ENCODE peak calls at places on chromosome 14, in seven cellular contexts. U is fibroblast of lung, L is IMR-90, H is HCT116, F is PC-9, Z is OCI-LY7, M is PC-3. S is an unnamed sample.

GRCh38 chr14:34794217-34794616 is 79.8 kb upstream of the CFL2 start:
- DNase-seq in U (peak; percentile 18), L (no peak), H (no peak), F (no peak), Z (no peak), M (no peak), S (no peak)

GRCh38 chr14:65001758-65002157 is 15.1 kb downstream of the FNTB start:
- DNase-seq in U (peak; percentile 51), L (no peak), H (no peak), F (no peak), Z (no peak), M (no peak), S (no peak)

GRCh38 chr14:104724407-104724980 is 465 bp downstream of the ADSS1 start:
- DNase-seq in U (no peak), L (no peak), H (no peak), F (peak; percentile 32), Z (no peak), M (no peak), S (no peak)

GRCh38 chr14:37874429-37875109 is 279.1 kb downstream of the TTC6 start:
- DNase-seq in U (peak; percentile 25), L (peak; percentile 48), H (peak; percentile 57), F (peak; percentile 76), Z (peak; percentile 76), M (peak; percentile 92), S (peak; percentile 15)

GRCh38 chr14:82655770-82656169 is 1122.1 kb upstream of the SEL1L start:
- DNase-seq in U (no peak), L (no peak), H (no peak), F (no peak), Z (no peak), M (no peak), S (no peak)

GRCh38 chr14:50342211-50343080 is 30.3 kb downstream of the DMAC2L start:
- DNase-seq in U (peak; percentile 83), L (peak; percentile 71), H (no peak), F (peak; percentile 21), Z (no peak), M (peak; percentile 86), S (no peak)

GRCh38 chr14:104283197-104284106 is 145.1 kb downstream of the KIF26A start:
- DNase-seq in U (no peak), L (no peak), H (no peak), F (no peak), Z (no peak), M (no peak), S (no peak)

GRCh38 chr14:105108516-105108864 is 43.3 kb upstream of the GPR132 start:
- DNase-seq in U (no peak), L (no peak), H (no peak), F (no peak), Z (no peak), M (no peak), S (no peak)

GRCh38 chr14:54568821-54569591 is 2.1 kb downstream of the SAMD4A start:
- DNase-seq in U (peak; percentile 45), L (peak; percentile 59), H (no peak), F (no peak), Z (no peak), M (peak; percentile 53), S (no peak)

GRCh38 chr14:38145142-38145541 is 62.6 kb upstream of the SSTR1 start:
- DNase-seq in U (no peak), L (no peak), H (no peak), F (no peak), Z (no peak), M (no peak), S (peak; percentile 32)

GRCh38 chr14:36524874-36525745 is 5.1 kb upstream of the NKX2-1 start:
- DNase-seq in U (no peak), L (no peak), H (peak; percentile 65), F (peak; percentile 58), Z (no peak), M (peak; percentile 62), S (peak; percentile 1)

GRCh38 chr14:71803539-71804260 is 128.5 kb upstream of the RGS6 start:
- DNase-seq in U (peak; percentile 84), L (peak; percentile 68), H (peak; percentile 88), F (peak; percentile 2), Z (peak; percentile 34), M (peak; percentile 92), S (peak; percentile 4)

GRCh38 chr14:61561657-61562276 is 133.5 kb upstream of the HIF1A start:
- DNase-seq in U (peak; percentile 100), L (peak; percentile 99), H (peak; percentile 82), F (peak; percentile 91), Z (no peak), M (peak; percentile 99), S (peak; percentile 94)

GRCh38 chr14:69318901-69319475 is 59.0 kb downstream of the GALNT16 start:
- DNase-seq in U (no peak), L (no peak), H (no peak), F (no peak), Z (no peak), M (no peak), S (no peak)

GRCh38 chr14:90611936-90612335 is 204.3 kb downstream of the TTC7B start:
- DNase-seq in U (no peak), L (no peak), H (no peak), F (no peak), Z (no peak), M (no peak), S (no peak)

GRCh38 chr14:89621009-89621421 is 204.0 kb upstream of the FOXN3 start:
- DNase-seq in U (no peak), L (no peak), H (no peak), F (no peak), Z (peak; percentile 36), M (no peak), S (no peak)

GRCh38 chr14:87643005-87643404 is 350.0 kb downstream of the GALC start:
- DNase-seq in U (peak; percentile 24), L (no peak), H (no peak), F (no peak), Z (no peak), M (no peak), S (no peak)

GRCh38 chr14:104876251-104876699 is 11.2 kb downstream of the CEP170B start:
- DNase-seq in U (no peak), L (peak; percentile 16), H (peak; percentile 44), F (no peak), Z (peak; percentile 43), M (peak; percentile 60), S (no peak)

GRCh38 chr14:43244142-43244625 is 1262.9 kb downstream of the FSCB start:
- DNase-seq in U (no peak), L (no peak), H (no peak), F (no peak), Z (no peak), M (no peak), S (no peak)

GRCh38 chr14:88454886-88455285 is 69.4 kb downstream of the SPATA7 start:
- DNase-seq in U (peak; percentile 16), L (peak; percentile 42), H (no peak), F (no peak), Z (no peak), M (no peak), S (no peak)

GRCh38 chr14:61719344-61720301 is 24.3 kb downstream of the HIF1A start:
- DNase-seq in U (no peak), L (no peak), H (no peak), F (no peak), Z (peak; percentile 63), M (no peak), S (no peak)

GRCh38 chr14:63542231-63542999 is 762 bp downstream of the PPP2R5E start:
- DNase-seq in U (peak; percentile 21), L (no peak), H (no peak), F (no peak), Z (peak; percentile 13), M (peak; percentile 15), S (no peak)

GRCh38 chr14:68084256-68084655 is 264.7 kb downstream of the RAD51B start:
- DNase-seq in U (peak; percentile 23), L (peak; percentile 45), H (no peak), F (no peak), Z (no peak), M (peak; percentile 37), S (no peak)

GRCh38 chr14:92937229-92937937 is 14.4 kb downstream of the CHGA start:
- DNase-seq in U (no peak), L (no peak), H (peak; percentile 32), F (peak; percentile 50), Z (no peak), M (peak; percentile 70), S (peak; percentile 45)

GRCh38 chr14:24131549-24131966 is 1.1 kb downstream of the FITM1 start:
- DNase-seq in U (no peak), L (no peak), H (no peak), F (no peak), Z (no peak), M (no peak), S (no peak)
- H3K27ac ChIP-seq in U (no peak overlapping the region), L (no peak overlapping the region), H (no peak overlapping the region), F (no peak overlapping the region), Z (no peak overlapping the region), M (no peak overlapping the region), S (no peak overlapping the region)

DNA sequence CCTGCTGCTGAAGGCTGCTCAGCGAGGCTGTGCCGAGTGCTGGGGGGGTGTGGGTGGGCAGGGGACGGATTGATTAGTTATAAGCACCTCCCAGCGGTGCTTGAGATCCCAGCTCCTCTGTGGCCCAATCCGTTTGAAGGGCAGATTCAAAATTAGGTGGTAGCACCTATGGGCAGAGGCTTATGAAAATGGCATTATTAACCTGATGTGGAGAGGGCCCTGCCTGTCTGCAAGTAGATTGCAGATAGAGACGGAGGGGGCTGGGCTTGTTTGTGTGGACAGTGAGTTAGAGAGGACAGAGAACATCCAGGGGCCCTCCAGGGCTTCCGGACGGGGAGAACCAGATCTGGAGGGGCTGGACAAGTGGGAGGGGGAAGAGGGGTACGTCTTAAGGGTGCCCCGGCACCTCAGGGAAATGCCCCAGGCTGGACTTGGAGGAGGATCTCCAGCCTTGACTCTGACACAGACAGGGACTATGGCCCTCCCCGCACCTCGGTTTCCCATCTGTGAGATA is at the start of gene RTL1:
- DNase-seq in U (no peak), L (no peak), H (no peak), F (no peak), Z (no peak), M (no peak), S (no peak)
- H2AFZ ChIP-seq in U (no peak within 1 kb of the TSS), L (no peak within 1 kb of the TSS), H (no peak within 1 kb of the TSS), F (no peak within 1 kb of the TSS), Z (no peak within 1 kb of the TSS), M (no peak within 1 kb of the TSS), S (no peak within 1 kb of the TSS)

DNA sequence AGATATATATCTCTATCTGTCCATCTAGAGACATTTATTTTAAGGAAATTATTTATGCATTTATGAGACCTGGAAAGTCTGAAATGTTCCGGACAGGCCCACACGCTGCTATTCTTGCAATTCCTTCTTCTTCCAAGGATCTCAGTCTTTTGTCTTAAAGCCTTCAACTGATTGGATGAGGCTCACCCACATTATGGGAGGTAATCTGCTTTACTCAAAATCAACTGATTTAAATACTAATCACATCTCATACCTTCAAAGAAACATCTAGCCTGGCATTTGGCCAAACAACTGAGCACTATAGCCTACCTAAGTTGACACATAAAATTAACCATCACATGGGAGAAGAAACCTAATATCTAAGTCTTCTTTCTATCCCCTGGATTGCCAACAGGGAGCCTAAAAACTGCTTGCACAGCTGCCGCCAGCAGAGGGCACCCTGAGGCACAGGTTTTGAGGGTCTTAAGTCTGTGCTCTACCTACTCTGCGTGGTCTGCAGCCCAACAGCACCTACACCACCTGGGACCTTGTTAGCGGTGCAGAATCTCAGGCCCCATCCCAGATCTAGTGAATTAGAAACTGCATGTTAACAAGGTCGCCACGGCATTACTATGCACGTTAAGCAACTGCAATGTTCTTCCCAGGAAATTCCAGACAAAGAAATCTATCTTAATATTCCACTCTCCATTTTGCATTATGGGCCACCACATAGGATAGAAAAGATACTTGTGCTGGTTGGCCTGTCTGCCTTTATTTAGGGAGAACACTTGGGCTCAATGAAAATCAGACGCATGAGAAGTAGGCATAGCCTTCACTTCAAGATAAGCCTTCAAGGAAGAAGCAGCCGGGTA is 249.7 kb downstream of the FOXG1 start:
- DNase-seq in U (peak; percentile 40), L (peak; percentile 51), H (no peak), F (peak; percentile 14), Z (peak; percentile 27), M (peak; percentile 66), S (no peak)
- TF ChIP-seq CTCF in U (peak; percentile 96), L (peak; percentile 74), H (peak; percentile 42), F (peak; percentile 68), Z (peak; percentile 81), M (peak; percentile 96), S (peak; percentile 71)

GRCh38 chr14:94655169-94655710 is 43.0 kb downstream of the SERPINA3 start:
- DNase-seq in U (no peak), L (no peak), H (no peak), F (no peak), Z (no peak), M (no peak), S (no peak)
- H3K27ac ChIP-seq in U (no peak overlapping the region), L (no peak overlapping the region), H (no peak overlapping the region), F (no peak overlapping the region), Z (no peak overlapping the region), M (no peak overlapping the region), S (no peak overlapping the region)